ENCODE peak calls at places on chromosome 18, in ten cellular contexts. J is A549; I is effector memory CD4-positive, alpha-beta T cell; M is CD8-positive, alpha-beta memory T cell; W is Karpas-422; B is tibial nerve; Y is left ventricle myocardium inferior; Z is uterus; S is neuronal stem cell; R is GM12878. O is an unnamed sample.
A peak's percentile ranks its signal among the peaks of the same experiment; 100 is the strongest.

GRCh38 chr18:56166914-56167313 is 471.5 kb downstream of the TXNL1 start:
- DNase-seq in J (no peak), I (no peak), M (no peak), W (no peak), B (no peak), Y (no peak), Z (no peak), S (no peak), R (no peak), O (no peak)

GRCh38 chr18:39698436-39698835 is 2132.8 kb upstream of the CELF4 start:
- DNase-seq in J (no peak), I (no peak), M (no peak), W (no peak), B (no peak), Y (no peak), Z (no peak), S (no peak), R (no peak), O (no peak)

GRCh38 chr18:8480506-8481328 is 128.5 kb upstream of the RAB12 start:
- DNase-seq in J (peak; percentile 72), I (no peak), M (no peak), W (peak; percentile 71), B (no peak), Y (peak; percentile 20), Z (peak; percentile 36), S (peak; percentile 20), R (no peak), O (no peak)

GRCh38 chr18:36633961-36634412 is 194.8 kb downstream of the TPGS2 start:
- DNase-seq in J (no peak), I (no peak), M (no peak), W (no peak), B (no peak), Y (no peak), Z (no peak), S (no peak), R (peak; percentile 44), O (no peak)

GRCh38 chr18:53422896-53423295 is 801.6 kb downstream of the MBD2 start:
- DNase-seq in J (no peak), I (no peak), M (no peak), W (no peak), B (no peak), Y (no peak), Z (no peak), S (no peak), R (no peak), O (no peak)

GRCh38 chr18:36608107-36608506 is 220.7 kb downstream of the TPGS2 start:
- DNase-seq in J (no peak), I (no peak), M (no peak), W (no peak), B (no peak), Y (no peak), Z (no peak), S (no peak), R (no peak), O (no peak)

GRCh38 chr18:2325308-2325849 is 245.9 kb downstream of the METTL4 start:
- DNase-seq in J (no peak), I (no peak), M (no peak), W (no peak), B (no peak), Y (no peak), Z (no peak), S (no peak), R (no peak), O (no peak)

GRCh38 chr18:63177822-63178525 is 141.6 kb downstream of the BCL2 start:
- DNase-seq in J (no peak), I (no peak), M (no peak), W (peak; percentile 64), B (peak; percentile 21), Y (no peak), Z (peak; percentile 77), S (no peak), R (no peak), O (no peak)

GRCh38 chr18:51153659-51154371 is 43.7 kb downstream of the MEX3C start:
- DNase-seq in J (no peak), I (peak; percentile 21), M (peak; percentile 54), W (no peak), B (no peak), Y (no peak), Z (no peak), S (no peak), R (peak; percentile 62), O (peak; percentile 75)

GRCh38 chr18:31591628-31592027 is at the start of gene TTR:
- DNase-seq in J (no peak), I (no peak), M (no peak), W (no peak), B (no peak), Y (no peak), Z (no peak), S (no peak), R (no peak), O (no peak)

GRCh38 chr18:28152354-28152753 is 24.6 kb downstream of the CDH2 start:
- DNase-seq in J (no peak), I (no peak), M (no peak), W (no peak), B (no peak), Y (no peak), Z (no peak), S (no peak), R (no peak), O (no peak)

GRCh38 chr18:35949903-35950627 is 22.4 kb upstream of the RMP24 start:
- DNase-seq in J (peak; percentile 59), I (no peak), M (peak; percentile 59), W (peak; percentile 74), B (peak; percentile 33), Y (peak; percentile 48), Z (peak; percentile 43), S (peak; percentile 77), R (no peak), O (peak; percentile 50)

GRCh38 chr18:32919799-32920198 is 147.0 kb upstream of the KLHL14 start:
- DNase-seq in J (peak; percentile 38), I (no peak), M (no peak), W (peak; percentile 94), B (no peak), Y (no peak), Z (no peak), S (peak; percentile 29), R (no peak), O (no peak)

GRCh38 chr18:67428805-67429204 is 87.7 kb downstream of the DSEL start:
- DNase-seq in J (no peak), I (no peak), M (no peak), W (no peak), B (no peak), Y (no peak), Z (no peak), S (no peak), R (no peak), O (no peak)

GRCh38 chr18:73908323-73908722 is 239.3 kb downstream of the FBXO15 start:
- DNase-seq in J (peak; percentile 4), I (no peak), M (no peak), W (no peak), B (no peak), Y (no peak), Z (no peak), S (peak; percentile 41), R (no peak), O (no peak)

GRCh38 chr18:62571037-62571436 is 48.2 kb downstream of the ZCCHC2 start:
- DNase-seq in J (no peak), I (no peak), M (no peak), W (no peak), B (no peak), Y (no peak), Z (no peak), S (no peak), R (no peak), O (no peak)

GRCh38 chr18:2979871-2980606 is 32.9 kb downstream of the LPIN2 start:
- DNase-seq in J (peak; percentile 27), I (no peak), M (no peak), W (peak; percentile 69), B (no peak), Y (no peak), Z (no peak), S (no peak), R (no peak), O (no peak)

GRCh38 chr18:13258792-13259385 is 40.3 kb downstream of the LDLRAD4 start:
- DNase-seq in J (no peak), I (no peak), M (no peak), W (no peak), B (no peak), Y (no peak), Z (no peak), S (no peak), R (no peak), O (no peak)
- H3K27ac ChIP-seq in J (no peak overlapping the region), I (no peak overlapping the region), M (no peak overlapping the region), W (no peak overlapping the region), B (no peak overlapping the region), Y (no peak overlapping the region), Z (no peak overlapping the region), S (no peak overlapping the region), R (no peak overlapping the region), O (no peak overlapping the region)

GRCh38 chr18:37965572-37965970 is 400.0 kb upstream of the CELF4 start:
- DNase-seq in J (no peak), I (no peak), M (no peak), W (no peak), B (no peak), Y (no peak), Z (no peak), S (no peak), R (no peak), O (no peak)
- H3K27ac ChIP-seq in J (no peak overlapping the region), I (no peak overlapping the region), M (no peak overlapping the region), W (no peak overlapping the region), B (no peak overlapping the region), Y (no peak overlapping the region), Z (no peak overlapping the region), S (no peak overlapping the region), R (no peak overlapping the region), O (no peak overlapping the region)

DNA sequence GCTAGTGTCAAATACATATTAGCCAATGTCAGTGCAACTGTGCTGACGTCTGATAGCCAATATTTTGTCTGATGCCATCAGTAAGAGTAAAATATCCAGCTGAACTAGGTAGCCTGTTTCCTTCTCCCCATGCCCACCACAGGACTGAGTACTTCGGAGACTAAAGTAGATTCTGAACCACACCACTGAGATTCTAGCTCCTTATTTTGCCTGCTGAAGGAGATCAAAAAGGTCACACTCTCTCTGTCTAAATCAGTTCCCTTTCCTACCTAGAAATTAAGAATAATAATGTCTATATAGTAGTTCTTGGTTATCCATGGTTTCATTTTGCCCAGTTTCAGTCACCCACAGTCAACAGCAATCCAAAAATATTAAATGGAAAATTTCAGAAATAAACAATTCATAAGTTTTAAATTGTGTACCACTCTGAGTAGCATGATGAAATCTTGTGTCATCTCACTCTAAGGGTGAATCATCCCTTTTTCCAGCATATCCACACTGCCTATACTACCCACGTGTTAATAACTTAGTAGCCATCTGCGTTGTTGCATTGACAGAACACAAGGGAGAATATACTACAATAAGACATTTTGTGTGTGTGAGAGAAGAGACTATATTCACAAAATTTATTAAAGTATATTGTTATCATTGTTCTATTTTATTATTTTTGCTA is 1043.3 kb upstream of the PIK3C3 start:
- DNase-seq in J (peak; percentile 7), I (no peak), M (no peak), W (no peak), B (no peak), Y (no peak), Z (no peak), S (no peak), R (no peak), O (no peak)
- H3K27ac ChIP-seq in J (peak overlapping the region; percentile 53), I (no peak overlapping the region), M (no peak overlapping the region), W (no peak overlapping the region), B (no peak overlapping the region), Y (no peak overlapping the region), Z (no peak overlapping the region), S (no peak overlapping the region), R (no peak overlapping the region), O (no peak overlapping the region)

DNA sequence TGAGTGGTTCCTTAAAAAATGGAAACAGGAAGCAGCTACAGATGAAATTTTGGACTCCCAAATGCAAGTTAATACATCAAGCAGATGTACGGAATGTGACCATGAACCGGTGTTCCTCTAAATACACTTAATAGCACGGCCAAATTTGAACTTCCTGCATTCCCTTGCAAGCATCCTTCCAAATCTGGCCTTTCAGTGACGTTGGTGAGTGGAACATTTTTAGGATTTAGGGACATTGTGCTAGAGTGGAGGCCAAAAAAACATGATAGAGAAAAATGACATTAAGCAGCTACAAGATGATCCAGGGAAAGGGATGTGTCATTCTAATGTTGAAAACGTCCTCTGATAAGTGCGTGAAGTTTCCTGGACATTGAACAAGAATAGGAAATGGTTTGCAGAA is 62.1 kb downstream of the CTAGE1 start:
- DNase-seq in J (no peak), I (no peak), M (no peak), W (no peak), B (no peak), Y (no peak), Z (no peak), S (no peak), R (no peak), O (no peak)
- H3K27ac ChIP-seq in J (no peak overlapping the region), I (no peak overlapping the region), M (no peak overlapping the region), W (no peak overlapping the region), B (no peak overlapping the region), Y (peak overlapping the region; percentile 72), Z (no peak overlapping the region), S (no peak overlapping the region), R (no peak overlapping the region), O (no peak overlapping the region)

O was measured in upper lobe of left lung.